ENCODE peak calls at places on chromosomes 12 and 14, in seven cellular contexts. S is GM12878, I is SK-N-SH, N is GM12892, E is HepG2, M is H1, R is K562. B is an unnamed sample.

GRCh38 chr12:18158774-18159557 is 69.0 kb upstream of the RERGL start:
- DNase-seq in M (peak), I (peak), E (peak), N (no peak), R (peak), S (no peak), B (no peak)

GRCh38 chr14:44180975-44181374 is 326.1 kb downstream of the FSCB start:
- DNase-seq in E (no peak), I (no peak), S (no peak), M (no peak), R (no peak), N (no peak), B (no peak)

GRCh38 chr14:56413721-56414120 is 165.9 kb upstream of the TMEM260 start:
- DNase-seq in S (no peak), E (no peak), R (no peak), I (no peak), N (no peak), M (no peak), B (no peak)

GRCh38 chr12:26651566-26652188 is 181.3 kb downstream of the ITPR2 start:
- DNase-seq in E (peak), R (peak), N (peak), I (peak), M (peak), S (peak), B (peak)

GRCh38 chr14:29558516-29558915 is 369.1 kb downstream of the PRKD1 start:
- DNase-seq in S (no peak), R (no peak), N (no peak), E (no peak), I (no peak), M (no peak), B (no peak)

GRCh38 chr14:35287481-35288013 is 4.6 kb upstream of the PSMA6 start:
- DNase-seq in E (no peak), N (no peak), M (no peak), I (no peak), S (peak), R (peak), B (no peak)

GRCh38 chr12:114218136-114218535 is 187.8 kb downstream of the TBX5 start:
- DNase-seq in N (no peak), I (no peak), E (no peak), R (no peak), M (no peak), S (no peak), B (no peak)

GRCh38 chr12:57954768-57955167 is 13.4 kb downstream of the ATP23 start:
- DNase-seq in M (no peak), N (no peak), I (no peak), E (no peak), R (no peak), S (no peak), B (no peak)

GRCh38 chr12:102114212-102114611 is 5.7 kb downstream of the NUP37 start:
- DNase-seq in S (no peak), M (no peak), I (no peak), R (no peak), E (no peak), N (no peak), B (no peak)

GRCh38 chr14:73266317-73266716 is 29.0 kb downstream of the PAPLN start:
- DNase-seq in R (no peak), I (peak), S (no peak), E (no peak), M (no peak), N (no peak), B (no peak)

GRCh38 chr12:452667-453210 is 7.0 kb upstream of the B4GALNT3 start:
- DNase-seq in E (no peak), M (peak), R (peak), N (peak), I (no peak), S (no peak), B (peak)

GRCh38 chr12:29741342-29742241 is 42.1 kb downstream of the TMTC1 start:
- DNase-seq in N (no peak), E (no peak), M (no peak), I (no peak), R (no peak), S (no peak), B (no peak)

GRCh38 chr12:14186193-14186502 is 179.3 kb upstream of the ATF7IP start:
- DNase-seq in E (no peak), R (no peak), N (no peak), I (no peak), M (no peak), S (no peak), B (no peak)

GRCh38 chr12:14190694-14191093 is 174.8 kb upstream of the ATF7IP start:
- DNase-seq in I (no peak), R (no peak), S (no peak), E (no peak), N (no peak), M (no peak), B (no peak)

GRCh38 chr12:14188761-14189160 is 176.7 kb upstream of the ATF7IP start:
- DNase-seq in R (no peak), I (no peak), M (no peak), N (no peak), E (no peak), S (no peak), B (no peak)

GRCh38 chr12:14187966-14188365 is 177.5 kb upstream of the ATF7IP start:
- DNase-seq in S (no peak), E (no peak), M (no peak), I (no peak), N (no peak), R (no peak), B (no peak)

DNA sequence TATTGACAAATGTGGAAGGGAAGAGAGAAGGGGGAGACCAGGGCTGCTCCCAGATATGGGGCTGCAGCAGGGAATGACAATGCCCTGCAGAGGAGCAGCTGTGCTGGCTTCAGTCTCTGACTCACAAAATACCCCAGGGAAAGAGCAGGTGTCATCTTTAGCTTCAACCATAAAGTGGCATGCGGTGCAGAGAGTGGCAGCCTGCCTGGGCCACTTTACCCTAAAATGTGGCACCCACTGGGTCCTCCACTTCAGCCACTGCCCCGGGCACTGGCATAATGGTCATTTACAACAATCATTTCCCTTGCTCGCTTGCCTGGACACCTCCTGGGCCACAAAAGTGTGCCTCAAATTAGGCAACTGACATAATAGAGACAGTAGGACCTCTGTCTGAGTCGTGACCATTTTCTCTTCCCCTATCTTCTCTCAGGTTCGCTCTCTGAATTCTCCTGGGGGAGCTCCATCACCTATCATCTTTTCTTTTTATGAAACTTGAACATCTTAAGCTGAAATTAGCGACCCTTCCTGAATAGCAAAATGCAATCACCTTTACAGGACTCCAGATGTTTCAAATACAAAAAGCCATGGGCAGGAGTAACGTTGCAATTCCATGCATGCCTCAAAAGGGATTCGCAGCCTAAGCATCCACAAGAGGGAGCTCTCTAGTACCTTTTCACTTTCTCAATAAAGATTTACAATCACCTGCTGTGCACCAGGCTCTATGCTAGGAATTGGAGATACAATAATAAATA is 179.9 kb upstream of the ATF7IP start:
- DNase-seq in S (no peak), M (peak), N (no peak), I (peak), E (peak), R (peak), B (no peak)
- TF ChIP-seq TAF1 in S (no peak), M (no peak), N (no peak), I (no peak), E (no peak), R (no peak), B (no peak)

GRCh38 chr14:84643438-84643837 is 886.5 kb upstream of the FLRT2 start:
- DNase-seq in E (no peak), I (no peak), M (no peak), R (no peak), N (no peak), S (no peak), B (no peak)

GRCh38 chr14:84646791-84647500 is 883.0 kb upstream of the FLRT2 start:
- DNase-seq in M (no peak), E (no peak), I (no peak), S (no peak), R (no peak), N (no peak), B (no peak)
- TF ChIP-seq TAF1 in M (no peak), E (no peak), I (no peak), S (no peak), R (no peak), N (no peak), B (no peak)

DNA sequence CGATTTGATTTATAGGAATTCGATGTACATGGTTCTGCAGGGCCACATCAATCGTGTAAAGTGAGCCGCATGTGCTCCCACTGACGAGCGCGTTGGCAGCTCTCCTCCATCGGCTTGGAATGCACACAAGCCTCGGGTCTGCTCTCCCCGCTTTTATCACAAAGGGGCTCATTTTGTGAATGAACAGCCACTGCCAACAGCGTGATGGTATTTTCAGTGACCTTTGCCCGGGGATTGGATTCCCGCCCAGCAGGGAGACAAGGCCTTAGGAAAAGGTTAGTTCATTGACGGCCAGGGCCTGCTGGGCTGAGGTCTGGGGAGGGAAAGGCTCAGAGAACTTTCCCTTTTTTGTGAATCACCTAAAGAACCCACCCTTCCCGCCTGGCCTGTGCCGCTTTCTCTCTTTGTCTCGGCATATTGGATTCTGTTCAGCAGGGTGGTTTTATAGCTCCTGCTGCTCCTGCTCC is 232.1 kb downstream of the MSRB3 start:
- DNase-seq in I (no peak), N (no peak), M (peak), R (no peak), E (peak), S (no peak), B (no peak)
- TF ChIP-seq TAF1 in I (no peak), N (no peak), M (peak), R (no peak), E (no peak), S (no peak), B (no peak)

GRCh38 chr12:47556219-47556618 is 149.6 kb downstream of the RPAP3 start:
- DNase-seq in S (no peak), R (no peak), I (no peak), N (no peak), E (no peak), M (no peak), B (no peak)

GRCh38 chr12:47558625-47559345 is 147.0 kb downstream of the RPAP3 start:
- DNase-seq in R (no peak), M (no peak), N (no peak), S (no peak), E (no peak), I (no peak), B (no peak)

GRCh38 chr12:47560408-47560807 is 145.4 kb downstream of the RPAP3 start:
- DNase-seq in I (no peak), M (no peak), E (no peak), S (no peak), R (no peak), N (no peak), B (no peak)

GRCh38 chr12:47556631-47557030 is 149.2 kb downstream of the RPAP3 start:
- DNase-seq in E (no peak), S (no peak), I (no peak), R (no peak), N (no peak), M (no peak), B (no peak)

GRCh38 chr12:47557401-47557800 is 148.4 kb downstream of the RPAP3 start:
- DNase-seq in M (no peak), I (no peak), S (no peak), N (no peak), R (no peak), E (no peak), B (no peak)
- TF ChIP-seq TAF1 in M (no peak), I (no peak), S (no peak), N (no peak), R (no peak), E (no peak), B (no peak)

GRCh38 chr12:106304797-106305196 is 2.3 kb downstream of the TCP11L2 start:
- DNase-seq in N (no peak), E (no peak), I (no peak), M (no peak), R (no peak), S (no peak), B (no peak)

GRCh38 chr12:106303202-106303820 is 778 bp downstream of the TCP11L2 start:
- DNase-seq in I (peak), E (peak), S (no peak), M (peak), R (peak), N (peak), B (peak)

GRCh38 chr12:106307176-106307575 is 4.6 kb downstream of the TCP11L2 start:
- DNase-seq in M (no peak), N (no peak), I (no peak), S (no peak), E (no peak), R (no peak), B (no peak)

GRCh38 chr12:106304001-106304421 is 1.5 kb downstream of the TCP11L2 start:
- DNase-seq in S (no peak), M (no peak), E (no peak), I (no peak), N (no peak), R (no peak), B (no peak)

GRCh38 chr12:106305376-106305775 is 2.8 kb downstream of the TCP11L2 start:
- DNase-seq in N (no peak), M (no peak), S (no peak), R (no peak), E (no peak), I (no peak), B (no peak)
- TF ChIP-seq TAF1 in N (no peak), M (no peak), S (no peak), R (no peak), E (no peak), I (no peak), B (no peak)

GRCh38 chr12:62618948-62619347 is 152.3 kb downstream of the MON2 start:
- DNase-seq in S (no peak), N (no peak), R (no peak), M (no peak), E (no peak), I (no peak), B (no peak)
- TF ChIP-seq TAF1 in S (no peak), N (no peak), R (no peak), M (no peak), E (no peak), I (no peak), B (no peak)

DNA sequence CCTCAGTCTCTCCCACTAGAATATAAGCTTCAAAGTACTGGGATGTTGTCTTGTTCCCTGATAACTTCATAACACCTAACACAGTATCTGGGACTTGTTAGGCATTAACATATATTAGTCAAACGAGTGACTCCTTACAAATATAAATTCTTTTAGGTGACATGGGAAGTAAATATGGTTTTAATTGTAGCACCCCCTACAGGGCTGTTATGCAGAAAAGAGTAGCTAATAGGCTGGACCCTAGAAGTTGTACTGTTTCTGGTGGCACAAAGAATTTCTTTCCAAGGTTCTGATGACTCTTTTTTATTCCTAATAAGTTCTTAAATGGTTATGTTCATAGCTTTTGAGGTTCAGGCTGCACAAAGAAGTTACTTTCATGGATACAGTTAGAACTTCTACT is 29.8 kb downstream of the GPATCH2L start:
- DNase-seq in I (peak), E (peak), N (no peak), S (no peak), R (no peak), M (no peak), B (no peak)
- TF ChIP-seq TAF1 in I (no peak), E (no peak), N (no peak), S (no peak), R (no peak), M (no peak), B (no peak)

DNA sequence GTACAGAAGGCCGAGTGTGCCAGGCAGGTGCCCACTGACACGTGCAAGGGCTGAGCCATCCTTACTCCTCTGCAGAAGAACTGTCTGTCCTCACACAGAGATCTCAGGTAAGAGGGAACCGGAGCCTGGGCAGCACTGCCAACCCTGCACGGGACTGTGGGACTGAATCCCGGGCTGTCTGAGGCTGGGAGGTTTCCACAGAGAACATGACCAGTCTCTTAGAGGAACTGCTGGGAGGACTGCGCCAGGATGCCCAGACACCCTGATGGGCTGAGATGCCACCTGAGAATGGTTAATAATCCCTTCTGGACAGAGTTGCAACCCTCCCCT is 302.9 kb upstream of the SFSWAP start:
- DNase-seq in I (no peak), M (no peak), R (no peak), S (no peak), N (no peak), E (no peak), B (no peak)
- TF ChIP-seq TAF1 in I (no peak), M (no peak), R (no peak), S (no peak), N (no peak), E (no peak), B (no peak)

GRCh38 chr12:9667403-9667802 is 2.1 kb upstream of the CLEC2D start:
- DNase-seq in S (peak), I (no peak), R (no peak), N (no peak), E (no peak), M (no peak), B (no peak)

GRCh38 chr12:9660046-9660445 is 9.5 kb upstream of the CLEC2D start:
- DNase-seq in R (no peak), N (no peak), E (no peak), I (no peak), M (no peak), S (no peak), B (no peak)

GRCh38 chr12:9662488-9662887 is 7.0 kb upstream of the CLEC2D start:
- DNase-seq in E (no peak), S (no peak), M (no peak), R (no peak), I (no peak), N (no peak), B (no peak)

GRCh38 chr12:9661720-9662119 is 7.8 kb upstream of the CLEC2D start:
- DNase-seq in E (no peak), S (no peak), R (no peak), M (no peak), I (no peak), N (no peak), B (no peak)
- TF ChIP-seq TAF1 in E (no peak), S (no peak), R (no peak), M (no peak), I (no peak), N (no peak), B (no peak)

DNA sequence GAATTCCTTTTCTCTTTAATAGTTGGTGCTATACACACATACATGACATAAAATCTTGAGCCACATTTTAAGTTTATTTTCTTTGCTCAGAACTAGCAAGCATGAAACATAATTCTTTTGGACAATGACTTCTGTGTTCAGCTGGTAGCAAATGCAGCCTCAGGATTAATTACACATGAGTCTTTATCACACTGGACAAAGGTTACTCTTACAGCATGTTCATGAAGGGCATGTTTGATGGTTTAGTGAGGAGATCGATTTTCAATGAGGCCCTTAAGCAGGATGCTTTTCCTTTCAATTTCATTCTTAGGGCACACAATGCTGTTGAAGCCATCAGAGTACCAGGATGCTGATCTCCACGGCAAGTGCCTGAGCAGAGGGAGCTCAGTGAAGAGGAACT is 542.0 kb downstream of the SNAPC1 start:
- DNase-seq in I (no peak), E (peak), N (no peak), M (no peak), S (no peak), R (no peak), B (no peak)
- TF ChIP-seq TAF1 in I (no peak), E (no peak), N (no peak), M (no peak), S (no peak), R (no peak), B (no peak)